ENCODE peak calls at places on chromosomes 7 and 10, in four cellular contexts. One of them, this sample, is unnamed.

GRCh38 chr10:132363921-132364593 is 32.1 kb downstream of the LRRC27 start:
- DNase-seq in MM.1S: no peak
- DNase-seq in stomach: no peak
- DNase-seq in kidney tubule cell: peak
- DNase-seq in this sample: peak

GRCh38 chr7:82600601-82601000 is 157.0 kb upstream of the CACNA2D1 start:
- DNase-seq in stomach: no peak
- DNase-seq in kidney tubule cell: no peak
- DNase-seq in MM.1S: no peak
- DNase-seq in this sample: peak

GRCh38 chr10:68348265-68348741 is 15.6 kb upstream of the PBLD start:
- DNase-seq in kidney tubule cell: peak
- DNase-seq in MM.1S: peak
- DNase-seq in stomach: peak
- DNase-seq in this sample: peak

GRCh38 chr7:42689626-42690025 is 222.2 kb downstream of the C7orf25 start:
- DNase-seq in stomach: no peak
- DNase-seq in MM.1S: no peak
- DNase-seq in kidney tubule cell: no peak
- DNase-seq in this sample: peak

GRCh38 chr7:2029936-2030335 is 202.8 kb downstream of the MAD1L1 start:
- DNase-seq in stomach: no peak
- DNase-seq in MM.1S: no peak
- DNase-seq in kidney tubule cell: no peak
- DNase-seq in this sample: no peak

GRCh38 chr7:2018786-2019692 is 213.7 kb downstream of the MAD1L1 start:
- DNase-seq in kidney tubule cell: no peak
- DNase-seq in MM.1S: no peak
- DNase-seq in stomach: no peak
- DNase-seq in this sample: peak

GRCh38 chr7:155961241-155962190 is 149.3 kb upstream of the SHH start:
- DNase-seq in kidney tubule cell: peak
- DNase-seq in stomach: peak
- DNase-seq in MM.1S: no peak
- DNase-seq in this sample: peak

GRCh38 chr7:23468721-23469149 is 1.6 kb downstream of the IGF2BP3 start:
- DNase-seq in kidney tubule cell: no peak
- DNase-seq in stomach: no peak
- DNase-seq in MM.1S: no peak
- DNase-seq in this sample: no peak

GRCh38 chr7:38107486-38107893 is 70.6 kb upstream of the STARD3NL start:
- DNase-seq in MM.1S: peak
- DNase-seq in kidney tubule cell: peak
- DNase-seq in stomach: peak
- DNase-seq in this sample: peak

GRCh38 chr7:108097703-108098102 is 32.5 kb downstream of the LAMB4 start:
- DNase-seq in stomach: no peak
- DNase-seq in MM.1S: no peak
- DNase-seq in kidney tubule cell: peak
- DNase-seq in this sample: peak

GRCh38 chr10:72943498-72944234 is 10.9 kb downstream of the PLA2G12B start:
- DNase-seq in stomach: no peak
- DNase-seq in MM.1S: no peak
- DNase-seq in kidney tubule cell: no peak
- DNase-seq in this sample: no peak

GRCh38 chr7:141663081-141663510 is 38.9 kb downstream of the DENND11 start:
- DNase-seq in MM.1S: no peak
- DNase-seq in kidney tubule cell: peak
- DNase-seq in stomach: peak
- DNase-seq in this sample: peak

GRCh38 chr10:71103969-71104368 is 108.4 kb upstream of the UNC5B start:
- DNase-seq in kidney tubule cell: no peak
- DNase-seq in MM.1S: no peak
- DNase-seq in stomach: no peak
- DNase-seq in this sample: no peak

GRCh38 chr10:131587976-131588680 is 276.6 kb upstream of the TCERG1L start:
- DNase-seq in stomach: no peak
- DNase-seq in MM.1S: no peak
- DNase-seq in kidney tubule cell: no peak
- DNase-seq in this sample: no peak

GRCh38 chr7:2399848-2400587 is 3.4 kb upstream of the CHST12 start:
- DNase-seq in stomach: peak
- DNase-seq in kidney tubule cell: peak
- DNase-seq in MM.1S: peak
- DNase-seq in this sample: peak

GRCh38 chr10:5469353-5470061 is 29.9 kb downstream of the CALML5 start:
- DNase-seq in kidney tubule cell: no peak
- DNase-seq in MM.1S: no peak
- DNase-seq in stomach: no peak
- DNase-seq in this sample: no peak

GRCh38 chr7:123769371-123769770 is 20.6 kb upstream of the WASL start:
- DNase-seq in MM.1S: no peak
- DNase-seq in kidney tubule cell: peak
- DNase-seq in stomach: peak
- DNase-seq in this sample: peak

GRCh38 chr7:101898019-101898575 is 80.7 kb downstream of the CUX1 start:
- DNase-seq in MM.1S: no peak
- DNase-seq in stomach: no peak
- DNase-seq in kidney tubule cell: no peak
- DNase-seq in this sample: no peak

GRCh38 chr7:93574646-93575554 is at the start of gene CALCR:
- DNase-seq in stomach: no peak
- DNase-seq in MM.1S: no peak
- DNase-seq in kidney tubule cell: peak
- DNase-seq in this sample: no peak

GRCh38 chr7:82319674-82320118 is 123.9 kb downstream of the CACNA2D1 start:
- DNase-seq in stomach: peak
- DNase-seq in MM.1S: no peak
- DNase-seq in kidney tubule cell: peak
- DNase-seq in this sample: no peak

GRCh38 chr7:84025332-84025927 is 169.2 kb downstream of the SEMA3A start:
- DNase-seq in stomach: no peak
- DNase-seq in MM.1S: no peak
- DNase-seq in kidney tubule cell: peak
- DNase-seq in this sample: peak

GRCh38 chr7:159030490-159031134 is 114.1 kb downstream of the VIPR2 start:
- DNase-seq in MM.1S: peak
- DNase-seq in kidney tubule cell: peak
- DNase-seq in stomach: peak
- DNase-seq in this sample: no peak

GRCh38 chr7:18693401-18693800 is 197.9 kb downstream of the HDAC9 start:
- DNase-seq in stomach: no peak
- DNase-seq in MM.1S: no peak
- DNase-seq in kidney tubule cell: peak
- DNase-seq in this sample: peak

GRCh38 chr10:124655191-124656112 is 88.7 kb downstream of the FAM53B start:
- DNase-seq in kidney tubule cell: no peak
- DNase-seq in MM.1S: no peak
- DNase-seq in stomach: no peak
- DNase-seq in this sample: no peak

GRCh38 chr7:119733480-119733879 is 539.5 kb upstream of the KCND2 start:
- DNase-seq in kidney tubule cell: no peak
- DNase-seq in MM.1S: no peak
- DNase-seq in stomach: no peak
- DNase-seq in this sample: no peak

GRCh38 chr7:42572046-42572445 is 335.0 kb upstream of the GLI3 start:
- DNase-seq in kidney tubule cell: no peak
- DNase-seq in MM.1S: no peak
- DNase-seq in stomach: no peak
- DNase-seq in this sample: no peak

GRCh38 chr10:96377816-96378294 is 19.1 kb upstream of the OPALIN start:
- DNase-seq in kidney tubule cell: no peak
- DNase-seq in MM.1S: no peak
- DNase-seq in stomach: no peak
- DNase-seq in this sample: no peak

GRCh38 chr10:127163632-127164031 is 32.8 kb downstream of the INSYN2A start:
- DNase-seq in stomach: no peak
- DNase-seq in MM.1S: no peak
- DNase-seq in kidney tubule cell: peak
- DNase-seq in this sample: no peak

GRCh38 chr10:102419561-102420442 is 834 bp upstream of the FBXL15 start:
- DNase-seq in stomach: peak
- DNase-seq in kidney tubule cell: peak
- DNase-seq in MM.1S: peak
- DNase-seq in this sample: peak

GRCh38 chr10:11822031-11822756 is 962 bp upstream of the PROSER2 start:
- DNase-seq in kidney tubule cell: peak
- DNase-seq in stomach: no peak
- DNase-seq in MM.1S: no peak
- DNase-seq in this sample: no peak